ENCODE peak calls at places on chromosomes 12 and 14, in four cellular contexts. One of them, this sample, is unnamed.

GRCh38 chr12:55933158-55933798 is 2.3 kb downstream of the DGKA start:
- DNase-seq in suprapubic skin: peak
- DNase-seq in GM23338: no peak
- DNase-seq in naive thymus-derived CD4-positive, alpha-beta T cell: no peak
- DNase-seq in this sample: no peak

GRCh38 chr12:2017724-2018337 is 13.6 kb upstream of the DCP1B start:
- DNase-seq in suprapubic skin: no peak
- DNase-seq in GM23338: no peak
- DNase-seq in naive thymus-derived CD4-positive, alpha-beta T cell: no peak
- DNase-seq in this sample: no peak

GRCh38 chr12:51531284-51531981 is 59.6 kb upstream of the SCN8A start:
- DNase-seq in suprapubic skin: no peak
- DNase-seq in GM23338: peak
- DNase-seq in naive thymus-derived CD4-positive, alpha-beta T cell: no peak
- DNase-seq in this sample: no peak

GRCh38 chr12:133106253-133106652 is 23.8 kb downstream of the ZNF891 start:
- DNase-seq in suprapubic skin: no peak
- DNase-seq in GM23338: peak
- DNase-seq in naive thymus-derived CD4-positive, alpha-beta T cell: no peak
- DNase-seq in this sample: no peak

GRCh38 chr14:61472801-61473376 is 151.5 kb downstream of the PRKCH start:
- DNase-seq in suprapubic skin: no peak
- DNase-seq in GM23338: no peak
- DNase-seq in naive thymus-derived CD4-positive, alpha-beta T cell: peak
- DNase-seq in this sample: no peak

GRCh38 chr14:94857985-94858384 is 88.1 kb upstream of the GSC start:
- DNase-seq in suprapubic skin: no peak
- DNase-seq in GM23338: no peak
- DNase-seq in naive thymus-derived CD4-positive, alpha-beta T cell: no peak
- DNase-seq in this sample: no peak

GRCh38 chr12:88556213-88556612 is 24.1 kb downstream of the KITLG start:
- DNase-seq in suprapubic skin: no peak
- DNase-seq in GM23338: no peak
- DNase-seq in naive thymus-derived CD4-positive, alpha-beta T cell: no peak
- DNase-seq in this sample: no peak

GRCh38 chr14:20687362-20688166 is 1.0 kb upstream of the ANG start:
- DNase-seq in suprapubic skin: no peak
- DNase-seq in GM23338: no peak
- DNase-seq in naive thymus-derived CD4-positive, alpha-beta T cell: no peak
- DNase-seq in this sample: no peak

GRCh38 chr12:104764225-104765073 is 193.6 kb downstream of the SLC41A2 start:
- DNase-seq in suprapubic skin: no peak
- DNase-seq in GM23338: no peak
- DNase-seq in naive thymus-derived CD4-positive, alpha-beta T cell: peak
- DNase-seq in this sample: no peak

GRCh38 chr14:62914025-62914424 is 131.2 kb downstream of the KCNH5 start:
- DNase-seq in suprapubic skin: no peak
- DNase-seq in GM23338: no peak
- DNase-seq in naive thymus-derived CD4-positive, alpha-beta T cell: no peak
- DNase-seq in this sample: no peak

GRCh38 chr12:116609715-116610114 is 50.5 kb downstream of the MAP1LC3B2 start:
- DNase-seq in suprapubic skin: no peak
- DNase-seq in GM23338: peak
- DNase-seq in naive thymus-derived CD4-positive, alpha-beta T cell: peak
- DNase-seq in this sample: no peak

GRCh38 chr12:108696111-108696995 is 35.0 kb downstream of the CORO1C start:
- DNase-seq in suprapubic skin: no peak
- DNase-seq in GM23338: no peak
- DNase-seq in naive thymus-derived CD4-positive, alpha-beta T cell: no peak
- DNase-seq in this sample: no peak

GRCh38 chr12:62319058-62319457 is 58.9 kb downstream of the USP15 start:
- DNase-seq in suprapubic skin: no peak
- DNase-seq in GM23338: no peak
- DNase-seq in naive thymus-derived CD4-positive, alpha-beta T cell: no peak
- DNase-seq in this sample: no peak

GRCh38 chr14:102594514-102595175 is 2.2 kb downstream of the RCOR1 start:
- DNase-seq in suprapubic skin: peak
- DNase-seq in GM23338: peak
- DNase-seq in naive thymus-derived CD4-positive, alpha-beta T cell: peak
- DNase-seq in this sample: peak

GRCh38 chr12:8108808-8109398 is 14.5 kb upstream of the CLEC4A start:
- DNase-seq in suprapubic skin: peak
- DNase-seq in GM23338: peak
- DNase-seq in naive thymus-derived CD4-positive, alpha-beta T cell: peak
- DNase-seq in this sample: peak

GRCh38 chr12:123942911-123943648 is 29.6 kb downstream of the CCDC92 start:
- DNase-seq in suprapubic skin: no peak
- DNase-seq in GM23338: no peak
- DNase-seq in naive thymus-derived CD4-positive, alpha-beta T cell: no peak
- DNase-seq in this sample: peak

GRCh38 chr12:122003646-122004611 is 17.8 kb upstream of the BCL7A start:
- DNase-seq in suprapubic skin: no peak
- DNase-seq in GM23338: no peak
- DNase-seq in naive thymus-derived CD4-positive, alpha-beta T cell: no peak
- DNase-seq in this sample: peak

GRCh38 chr12:75528692-75529091 is 17.3 kb upstream of the KRR1 start:
- DNase-seq in suprapubic skin: no peak
- DNase-seq in GM23338: no peak
- DNase-seq in naive thymus-derived CD4-positive, alpha-beta T cell: no peak
- DNase-seq in this sample: no peak

GRCh38 chr12:132543298-132544172 is 53.6 kb downstream of the FBRSL1 start:
- DNase-seq in suprapubic skin: no peak
- DNase-seq in GM23338: no peak
- DNase-seq in naive thymus-derived CD4-positive, alpha-beta T cell: no peak
- DNase-seq in this sample: peak

GRCh38 chr12:2992724-2993123 is 33.5 kb downstream of the TEAD4 start:
- DNase-seq in suprapubic skin: no peak
- DNase-seq in GM23338: no peak
- DNase-seq in naive thymus-derived CD4-positive, alpha-beta T cell: no peak
- DNase-seq in this sample: no peak